ENCODE peak calls at places on chromosome 17, in eight cellular contexts. B, V, X, G, R, Q, O and N are unnamed samples.

GRCh38 chr17:58088624-58089023 is 5.4 kb downstream of the DYNLL2 start:
- DNase-seq in B (no peak), V (no peak), X (no peak), G (no peak), R (no peak), Q (no peak), O (no peak), N (no peak)

GRCh38 chr17:59893617-59894100 is 738 bp downstream of the RPS6KB1 start:
- DNase-seq in B (peak; percentile 41), V (peak; percentile 60), X (peak; percentile 48), G (no peak), R (no peak), Q (no peak), O (no peak), N (no peak)

GRCh38 chr17:75872434-75873351 is 5.7 kb downstream of the TRIM47 start:
- DNase-seq in B (peak; percentile 95), V (no peak), X (peak; percentile 87), G (peak; percentile 81), R (peak; percentile 95), Q (peak; percentile 76), O (peak; percentile 79), N (peak; percentile 75)

GRCh38 chr17:58328195-58329034 is at the start of gene TSPOAP1:
- DNase-seq in B (no peak), V (peak; percentile 89), X (no peak), G (no peak), R (no peak), Q (no peak), O (no peak), N (peak; percentile 63)

GRCh38 chr17:57948555-57949420 is 6.4 kb downstream of the CUEDC1 start:
- DNase-seq in B (peak; percentile 49), V (no peak), X (peak; percentile 99), G (peak; percentile 30), R (peak; percentile 75), Q (no peak), O (no peak), N (peak; percentile 46)

GRCh38 chr17:1975573-1975972 is 49.6 kb downstream of the RTN4RL1 start:
- DNase-seq in B (no peak), V (no peak), X (no peak), G (no peak), R (no peak), Q (no peak), O (no peak), N (no peak)

GRCh38 chr17:4623249-4623648 is 18.2 kb downstream of the ALOX15 start:
- DNase-seq in B (no peak), V (no peak), X (no peak), G (no peak), R (no peak), Q (no peak), O (no peak), N (no peak)

GRCh38 chr17:62626719-62627218 is 701 bp upstream of the MRC2 start:
- DNase-seq in B (peak; percentile 78), V (no peak), X (peak; percentile 82), G (peak; percentile 46), R (peak; percentile 92), Q (no peak), O (peak; percentile 19), N (no peak)

GRCh38 chr17:11031787-11032186 is 193.9 kb upstream of the PIRT start:
- DNase-seq in B (no peak), V (no peak), X (peak; percentile 14), G (no peak), R (no peak), Q (no peak), O (no peak), N (no peak)

GRCh38 chr17:37176683-37177082 is 199.1 kb upstream of the C17orf78 start:
- DNase-seq in B (no peak), V (no peak), X (no peak), G (no peak), R (no peak), Q (no peak), O (no peak), N (no peak)

GRCh38 chr17:77742579-77742978 is 215.9 kb upstream of the TNRC6C start:
- DNase-seq in B (no peak), V (no peak), X (no peak), G (no peak), R (peak; percentile 26), Q (no peak), O (no peak), N (no peak)

GRCh38 chr17:40107266-40107980 is 7.0 kb upstream of the NR1D1 start:
- DNase-seq in B (peak; percentile 25), V (no peak), X (no peak), G (no peak), R (no peak), Q (no peak), O (peak; percentile 37), N (no peak)

GRCh38 chr17:1042486-1042885 is 45.6 kb downstream of the TIMM22 start:
- DNase-seq in B (peak; percentile 2), V (no peak), X (no peak), G (peak; percentile 3), R (peak; percentile 43), Q (no peak), O (no peak), N (peak; percentile 6)

GRCh38 chr17:73657473-73658116 is 13.3 kb upstream of the SDK2 start:
- DNase-seq in B (peak; percentile 52), V (peak; percentile 54), X (peak; percentile 70), G (peak; percentile 63), R (no peak), Q (peak; percentile 65), O (peak; percentile 84), N (peak; percentile 74)

GRCh38 chr17:42403150-42403549 is 14.9 kb upstream of the STAT3 start:
- DNase-seq in B (no peak), V (peak; percentile 59), X (no peak), G (no peak), R (no peak), Q (peak; percentile 28), O (peak; percentile 53), N (no peak)

GRCh38 chr17:77735051-77735340 is 223.5 kb upstream of the TNRC6C start:
- DNase-seq in B (no peak), V (no peak), X (no peak), G (peak; percentile 28), R (no peak), Q (no peak), O (no peak), N (no peak)

GRCh38 chr17:76840884-76841775 is 27.1 kb upstream of the MGAT5B start:
- DNase-seq in B (no peak), V (peak; percentile 40), X (no peak), G (no peak), R (no peak), Q (no peak), O (no peak), N (no peak)

GRCh38 chr17:17743391-17744112 is 62.3 kb downstream of the RAI1 start:
- DNase-seq in B (no peak), V (no peak), X (no peak), G (no peak), R (no peak), Q (no peak), O (no peak), N (no peak)

GRCh38 chr17:17741346-17742023 is 60.2 kb downstream of the RAI1 start:
- DNase-seq in B (no peak), V (no peak), X (no peak), G (no peak), R (no peak), Q (no peak), O (no peak), N (no peak)

GRCh38 chr17:17742688-17743390 is 61.6 kb downstream of the RAI1 start:
- DNase-seq in B (no peak), V (no peak), X (no peak), G (no peak), R (no peak), Q (no peak), O (no peak), N (no peak)

GRCh38 chr17:17740627-17741237 is 59.5 kb downstream of the RAI1 start:
- DNase-seq in B (no peak), V (no peak), X (no peak), G (no peak), R (no peak), Q (no peak), O (no peak), N (no peak)

GRCh38 chr17:17742133-17742621 is 60.9 kb downstream of the RAI1 start:
- DNase-seq in B (no peak), V (no peak), X (no peak), G (no peak), R (no peak), Q (no peak), O (no peak), N (no peak)
- H3K4me1 ChIP-seq in B (peaks cover 40% of the 10 kb centered on the region), V (peaks cover 11% of the 10 kb centered on the region), X (peaks cover 65% of the 10 kb centered on the region), G (peaks cover 79% of the 10 kb centered on the region), R (peaks cover 60% of the 10 kb centered on the region), Q (peaks cover 68% of the 10 kb centered on the region), O (peaks cover 36% of the 10 kb centered on the region), N (peaks cover 54% of the 10 kb centered on the region)

GRCh38 chr17:12231027-12231682 is 210.5 kb downstream of the MAP2K4 start:
- DNase-seq in B (no peak), V (no peak), X (peak; percentile 13), G (no peak), R (peak; percentile 81), Q (no peak), O (no peak), N (no peak)

GRCh38 chr17:12230411-12230810 is 209.7 kb downstream of the MAP2K4 start:
- DNase-seq in B (no peak), V (no peak), X (no peak), G (no peak), R (no peak), Q (no peak), O (no peak), N (no peak)

GRCh38 chr17:12222392-12222791 is 201.7 kb downstream of the MAP2K4 start:
- DNase-seq in B (no peak), V (no peak), X (no peak), G (no peak), R (no peak), Q (no peak), O (no peak), N (no peak)

GRCh38 chr17:12229315-12229714 is 208.6 kb downstream of the MAP2K4 start:
- DNase-seq in B (no peak), V (no peak), X (no peak), G (no peak), R (no peak), Q (no peak), O (no peak), N (no peak)

DNA sequence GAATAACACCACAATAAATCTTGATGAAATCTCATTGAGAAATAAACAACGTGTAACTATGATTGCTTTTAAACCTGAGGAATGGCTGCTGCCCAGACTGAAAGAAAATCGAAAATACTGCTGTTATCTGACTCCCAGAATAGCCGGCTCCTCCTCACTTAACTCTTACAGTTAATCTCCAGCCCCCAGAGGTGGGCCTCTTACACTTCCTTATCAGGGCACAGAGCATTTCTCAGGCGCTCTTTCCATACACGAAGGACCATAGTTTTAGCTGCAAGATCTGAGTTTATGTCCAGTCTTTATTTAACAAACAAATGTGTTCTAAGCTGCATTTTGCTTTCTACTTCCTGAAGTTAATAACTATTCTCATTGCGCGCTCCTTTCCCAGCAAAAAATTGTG is 206.9 kb downstream of the MAP2K4 start:
- DNase-seq in B (no peak), V (no peak), X (no peak), G (no peak), R (no peak), Q (no peak), O (no peak), N (no peak)
- H3K4me3 ChIP-seq in B (no peak overlapping the region), V (no peak overlapping the region), X (no peak overlapping the region), G (no peak overlapping the region), R (no peak overlapping the region), Q (no peak overlapping the region), O (no peak overlapping the region), N (no peak overlapping the region)

GRCh38 chr17:17963694-17964436 is 8.3 kb downstream of the TOM1L2 start:
- DNase-seq in B (no peak), V (no peak), X (no peak), G (no peak), R (no peak), Q (no peak), O (no peak), N (no peak)
- H3K4me1 ChIP-seq in B (peaks cover 20% of the 10 kb centered on the region), V (no peaks in the 10 kb centered on the region), X (peaks cover 21% of the 10 kb centered on the region), G (peaks cover 75% of the 10 kb centered on the region), R (peaks cover 42% of the 10 kb centered on the region), Q (peaks cover 72% of the 10 kb centered on the region), O (peaks cover 26% of the 10 kb centered on the region), N (peaks cover 41% of the 10 kb centered on the region)

GRCh38 chr17:5786510-5786875 is 202.2 kb upstream of the NLRP1 start:
- DNase-seq in B (no peak), V (no peak), X (no peak), G (no peak), R (no peak), Q (no peak), O (no peak), N (no peak)
- H3K4me3 ChIP-seq in B (no peak overlapping the region), V (no peak overlapping the region), X (no peak overlapping the region), G (no peak overlapping the region), R (no peak overlapping the region), Q (no peak overlapping the region), O (no peak overlapping the region), N (no peak overlapping the region)